ENCODE peak calls at places on chromosomes 16 and 17, in five cellular contexts. One of them, this sample, is unnamed.
A peak's percentile ranks its signal among the peaks of the same experiment; 100 is the strongest.

GRCh38 chr17:76088868-76089576 is 10.0 kb downstream of the ZACN start:
- DNase-seq in H1: no peak
- DNase-seq in K562: no peak
- DNase-seq in IMR-90: no peak
- DNase-seq in HepG2: no peak
- DNase-seq in this sample: no peak

GRCh38 chr16:17389392-17389791 is 81.4 kb downstream of the XYLT1 start:
- DNase-seq in H1: no peak
- DNase-seq in K562: no peak
- DNase-seq in IMR-90: peak; percentile 79
- DNase-seq in HepG2: no peak
- DNase-seq in this sample: no peak

GRCh38 chr16:80803341-80804060 is 897 bp downstream of the CDYL2 start:
- DNase-seq in H1: no peak
- DNase-seq in K562: peak; percentile 19
- DNase-seq in IMR-90: no peak
- DNase-seq in HepG2: no peak
- DNase-seq in this sample: no peak

GRCh38 chr17:74272731-74273201 is 1.3 kb upstream of the DNAI2 start:
- DNase-seq in H1: no peak
- DNase-seq in K562: no peak
- DNase-seq in IMR-90: no peak
- DNase-seq in HepG2: no peak
- DNase-seq in this sample: no peak

GRCh38 chr17:6101706-6102105 is 31.5 kb downstream of the WSCD1 start:
- DNase-seq in H1: peak; percentile 7
- DNase-seq in K562: no peak
- DNase-seq in IMR-90: no peak
- DNase-seq in HepG2: no peak
- DNase-seq in this sample: no peak

GRCh38 chr16:24309222-24309905 is 53.2 kb downstream of the CACNG3 start:
- DNase-seq in H1: no peak
- DNase-seq in K562: no peak
- DNase-seq in IMR-90: peak; percentile 39
- DNase-seq in HepG2: peak; percentile 50
- DNase-seq in this sample: no peak

GRCh38 chr16:85462405-85463227 is 150.5 kb upstream of the GSE1 start:
- DNase-seq in H1: no peak
- DNase-seq in K562: peak; percentile 97
- DNase-seq in IMR-90: no peak
- DNase-seq in HepG2: no peak
- DNase-seq in this sample: no peak

GRCh38 chr16:83682858-83683235 is 124.9 kb upstream of the HSBP1 start:
- DNase-seq in H1: no peak
- DNase-seq in K562: no peak
- DNase-seq in IMR-90: no peak
- DNase-seq in HepG2: no peak
- DNase-seq in this sample: no peak

GRCh38 chr17:55577011-55577586 is 65.8 kb upstream of the SMIM36 start:
- DNase-seq in H1: no peak
- DNase-seq in K562: no peak
- DNase-seq in IMR-90: peak; percentile 84
- DNase-seq in HepG2: no peak
- DNase-seq in this sample: no peak

GRCh38 chr16:63287411-63287810 is 1251.2 kb upstream of the CDH8 start:
- DNase-seq in H1: no peak
- DNase-seq in K562: no peak
- DNase-seq in IMR-90: no peak
- DNase-seq in HepG2: no peak
- DNase-seq in this sample: no peak

GRCh38 chr17:40542562-40543411 is 22.5 kb downstream of the CCR7 start:
- DNase-seq in H1: no peak
- DNase-seq in K562: no peak
- DNase-seq in IMR-90: peak; percentile 99
- DNase-seq in HepG2: peak; percentile 90
- DNase-seq in this sample: peak; percentile 99

GRCh38 chr17:3959295-3959899 is 4.8 kb downstream of the ATP2A3 start:
- DNase-seq in H1: no peak
- DNase-seq in K562: peak; percentile 53
- DNase-seq in IMR-90: peak; percentile 83
- DNase-seq in HepG2: peak; percentile 62
- DNase-seq in this sample: peak; percentile 94

GRCh38 chr17:10061131-10061581 is 137.2 kb downstream of the GAS7 start:
- DNase-seq in H1: no peak
- DNase-seq in K562: no peak
- DNase-seq in IMR-90: no peak
- DNase-seq in HepG2: no peak
- DNase-seq in this sample: no peak

GRCh38 chr17:51640108-51640622 is 379.8 kb downstream of the UTP18 start:
- DNase-seq in H1: no peak
- DNase-seq in K562: peak; percentile 17
- DNase-seq in IMR-90: no peak
- DNase-seq in HepG2: peak; percentile 16
- DNase-seq in this sample: peak; percentile 84

GRCh38 chr17:5378566-5379207 is 40.8 kb downstream of the NUP88 start:
- DNase-seq in H1: no peak
- DNase-seq in K562: no peak
- DNase-seq in IMR-90: no peak
- DNase-seq in HepG2: no peak
- DNase-seq in this sample: no peak

GRCh38 chr16:85839681-85840240 is 40.3 kb downstream of the COX4I1 start:
- DNase-seq in H1: no peak
- DNase-seq in K562: no peak
- DNase-seq in IMR-90: no peak
- DNase-seq in HepG2: no peak
- DNase-seq in this sample: no peak

GRCh38 chr17:27496005-27496404 is 39.8 kb downstream of the KSR1 start:
- DNase-seq in H1: no peak
- DNase-seq in K562: no peak
- DNase-seq in IMR-90: no peak
- DNase-seq in HepG2: no peak
- DNase-seq in this sample: no peak

GRCh38 chr16:83002351-83003334 is 375.9 kb downstream of the CDH13 start:
- DNase-seq in H1: no peak
- DNase-seq in K562: no peak
- DNase-seq in IMR-90: peak; percentile 54
- DNase-seq in HepG2: no peak
- DNase-seq in this sample: no peak

GRCh38 chr17:48647103-48647963 is 21.2 kb upstream of the HOXB9 start:
- DNase-seq in H1: no peak
- DNase-seq in K562: peak; percentile 48
- DNase-seq in IMR-90: no peak
- DNase-seq in HepG2: no peak
- DNase-seq in this sample: peak; percentile 71

GRCh38 chr16:24972608-24973220 is 42.5 kb downstream of the ARHGAP17 start:
- DNase-seq in H1: no peak
- DNase-seq in K562: no peak
- DNase-seq in IMR-90: no peak
- DNase-seq in HepG2: no peak
- DNase-seq in this sample: no peak

GRCh38 chr17:36213695-36214094 is 2.8 kb downstream of the CCL4L2 start:
- DNase-seq in H1: no peak
- DNase-seq in K562: no peak
- DNase-seq in IMR-90: no peak
- DNase-seq in HepG2: no peak
- DNase-seq in this sample: no peak

GRCh38 chr17:83107656-83108048 is 28.2 kb downstream of the METRNL start:
- DNase-seq in H1: no peak
- DNase-seq in K562: no peak
- DNase-seq in IMR-90: no peak
- DNase-seq in HepG2: no peak
- DNase-seq in this sample: no peak

GRCh38 chr17:1137465-1137894 is 42.3 kb downstream of the ABR start:
- DNase-seq in H1: no peak
- DNase-seq in K562: peak; percentile 70
- DNase-seq in IMR-90: no peak
- DNase-seq in HepG2: peak; percentile 39
- DNase-seq in this sample: peak; percentile 79

GRCh38 chr16:51763072-51763658 is 612.1 kb upstream of the SALL1 start:
- DNase-seq in H1: no peak
- DNase-seq in K562: no peak
- DNase-seq in IMR-90: no peak
- DNase-seq in HepG2: no peak
- DNase-seq in this sample: no peak
- TF ChIP-seq MAFK in H1: no peak
- TF ChIP-seq MAFK in K562: no peak
- TF ChIP-seq MAFK in IMR-90: no peak
- TF ChIP-seq MAFK in HepG2: no peak
- TF ChIP-seq MAFK in this sample: no peak

GRCh38 chr17:37813753-37814152 is 68.9 kb upstream of the HNF1B start:
- DNase-seq in H1: no peak
- DNase-seq in K562: no peak
- DNase-seq in IMR-90: peak; percentile 100
- DNase-seq in HepG2: no peak
- DNase-seq in this sample: peak; percentile 94
- TF ChIP-seq MAFK in H1: no peak
- TF ChIP-seq MAFK in K562: no peak
- TF ChIP-seq MAFK in IMR-90: no peak
- TF ChIP-seq MAFK in HepG2: no peak
- TF ChIP-seq MAFK in this sample: no peak

GRCh38 chr16:2982402-2982801 is 2.2 kb upstream of the PKMYT1 start:
- DNase-seq in H1: no peak
- DNase-seq in K562: no peak
- DNase-seq in IMR-90: no peak
- DNase-seq in HepG2: no peak
- DNase-seq in this sample: no peak
- TF ChIP-seq MAFK in H1: no peak
- TF ChIP-seq MAFK in K562: no peak
- TF ChIP-seq MAFK in IMR-90: no peak
- TF ChIP-seq MAFK in HepG2: no peak
- TF ChIP-seq MAFK in this sample: no peak

DNA sequence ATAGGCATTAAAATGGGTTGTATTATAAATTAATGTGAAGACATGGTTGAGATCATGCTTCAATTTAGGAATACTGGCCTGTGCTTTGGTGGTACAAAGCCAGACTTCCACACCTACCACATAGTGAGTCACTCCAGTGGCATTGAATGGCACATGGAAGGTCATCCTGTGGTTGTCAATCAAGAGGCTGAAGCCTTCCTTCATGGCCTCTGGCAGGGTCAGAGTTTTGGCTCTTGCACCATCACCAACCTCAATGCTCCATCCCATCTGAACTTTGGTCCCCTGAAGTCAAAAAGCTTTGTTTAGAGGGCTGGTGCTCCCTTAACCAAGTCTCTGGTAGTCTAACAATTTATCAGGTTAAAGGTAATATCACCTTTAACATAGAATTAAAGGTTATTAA is 6.1 kb downstream of the ZP2 start:
- DNase-seq in H1: no peak
- DNase-seq in K562: no peak
- DNase-seq in IMR-90: no peak
- DNase-seq in HepG2: peak; percentile 59
- DNase-seq in this sample: no peak
- TF ChIP-seq MAFK in H1: no peak
- TF ChIP-seq MAFK in K562: no peak
- TF ChIP-seq MAFK in IMR-90: no peak
- TF ChIP-seq MAFK in HepG2: no peak
- TF ChIP-seq MAFK in this sample: no peak

This sample was measured in A549.